ENCODE peak calls at places on chromosome 2, in eight cellular contexts. U is pancreas; L is activated naive CD8-positive, alpha-beta T cell treated with anti-CD3 and anti-CD28 coated beads, Interleukin-2, amount 50 U/mL, for 24 hours; S is fibroblast of the aortic adventitia; T is frontal cortex; Z is breast epithelium; I is Kasumi-1; J is psoas muscle. B is an unnamed sample.

GRCh38 chr2:29782531-29782930 is 138.9 kb downstream of the ALK start:
- DNase-seq in U (no peak), L (no peak), S (no peak), T (no peak), Z (no peak), I (no peak), J (no peak), B (no peak)

GRCh38 chr2:71661782-71662181 is 208.4 kb downstream of the DYSF start:
- DNase-seq in U (peak), L (no peak), S (no peak), T (no peak), Z (no peak), I (no peak), J (no peak), B (no peak)

GRCh38 chr2:16260041-16260440 is 319.7 kb downstream of the MYCN start:
- DNase-seq in U (no peak), L (no peak), S (no peak), T (no peak), Z (no peak), I (no peak), J (no peak), B (no peak)

GRCh38 chr2:169091761-169092523 is 22.6 kb downstream of the DHRS9 start:
- DNase-seq in U (no peak), L (no peak), S (peak), T (no peak), Z (peak), I (no peak), J (no peak), B (no peak)

GRCh38 chr2:216664593-216665034 is 30.7 kb downstream of the IGFBP5 start:
- DNase-seq in U (peak), L (no peak), S (no peak), T (no peak), Z (no peak), I (no peak), J (no peak), B (no peak)

GRCh38 chr2:85744771-85745601 is 8.8 kb upstream of the ATOH8 start:
- DNase-seq in U (no peak), L (no peak), S (peak), T (no peak), Z (peak), I (no peak), J (peak), B (no peak)

GRCh38 chr2:669323-669722 is 7.9 kb downstream of the TMEM18 start:
- DNase-seq in U (no peak), L (no peak), S (peak), T (no peak), Z (no peak), I (no peak), J (no peak), B (peak)

GRCh38 chr2:209619782-209620181 is 151.8 kb upstream of the UNC80 start:
- DNase-seq in U (no peak), L (no peak), S (no peak), T (no peak), Z (no peak), I (peak), J (no peak), B (no peak)

GRCh38 chr2:143974262-143974661 is 545.7 kb downstream of the ZEB2 start:
- DNase-seq in U (no peak), L (no peak), S (peak), T (no peak), Z (no peak), I (no peak), J (no peak), B (no peak)

GRCh38 chr2:101188683-101189405 is 37.7 kb upstream of the TBC1D8 start:
- DNase-seq in U (no peak), L (no peak), S (peak), T (no peak), Z (no peak), I (no peak), J (no peak), B (no peak)